ENCODE peak calls at places on chromosomes 6 and 20, in four cellular contexts. C, S, Z and E are unnamed samples.

GRCh38 chr6:36912583-36912982 is 26.8 kb downstream of the C6orf89 start:
- DNase-seq in C (peak; percentile 3), S (no peak), Z (no peak), E (no peak)

GRCh38 chr6:7124631-7125030 is 16.9 kb downstream of the RREB1 start:
- DNase-seq in C (no peak), S (no peak), Z (no peak), E (no peak)

GRCh38 chr6:138485586-138486248 is 13.6 kb downstream of the NHSL1 start:
- DNase-seq in C (no peak), S (no peak), Z (no peak), E (no peak)

GRCh38 chr6:168157272-168158007 is 78.4 kb upstream of the FRMD1 start:
- DNase-seq in C (no peak), S (no peak), Z (no peak), E (peak; percentile 70)

GRCh38 chr6:83867527-83868161 is 8.2 kb downstream of the CYB5R4 start:
- DNase-seq in C (no peak), S (no peak), Z (no peak), E (no peak)

GRCh38 chr6:11096109-11096508 is 2.5 kb downstream of the SMIM13 start:
- DNase-seq in C (no peak), S (no peak), Z (no peak), E (no peak)

GRCh38 chr20:45406260-45407066 is 1.6 kb upstream of the DBNDD2 start:
- DNase-seq in C (no peak), S (peak; percentile 68), Z (peak; percentile 1), E (peak; percentile 78)

GRCh38 chr20:45404438-45404837 is 3.7 kb upstream of the DBNDD2 start:
- DNase-seq in C (no peak), S (no peak), Z (no peak), E (no peak)

GRCh38 chr6:138088307-138088744 is 18.9 kb downstream of the PERP start:
- DNase-seq in C (no peak), S (no peak), Z (no peak), E (no peak)

GRCh38 chr6:32293695-32294094 is 69.8 kb upstream of the NOTCH4 start:
- DNase-seq in C (no peak), S (no peak), Z (no peak), E (no peak)

GRCh38 chr20:22423190-22423832 is 161.1 kb downstream of the FOXA2 start:
- DNase-seq in C (no peak), S (no peak), Z (no peak), E (no peak)

GRCh38 chr6:159074866-159075265 is 30.1 kb upstream of the TAGAP start:
- DNase-seq in C (no peak), S (no peak), Z (no peak), E (no peak)

GRCh38 chr6:155078331-155078745 is 83.2 kb downstream of the TIAM2 start:
- DNase-seq in C (no peak), S (peak; percentile 54), Z (no peak), E (peak; percentile 61)

GRCh38 chr6:24228681-24229255 is 102.8 kb downstream of the NRSN1 start:
- DNase-seq in C (no peak), S (no peak), Z (no peak), E (no peak)
- H3K27ac ChIP-seq in C (no peak overlapping the region), S (no peak overlapping the region), Z (no peak overlapping the region), E (no peak overlapping the region)

GRCh38 chr20:2108498-2108897 is 6.9 kb downstream of the STK35 start:
- DNase-seq in C (no peak), S (no peak), Z (no peak), E (no peak)
- H3K27ac ChIP-seq in C (no peak overlapping the region), S (no peak overlapping the region), Z (no peak overlapping the region), E (no peak overlapping the region)

GRCh38 chr6:158002951-158003853 is 21.5 kb downstream of the SYNJ2 start:
- DNase-seq in C (no peak), S (peak; percentile 58), Z (no peak), E (peak; percentile 74)
- H3K27ac ChIP-seq in C (no peak overlapping the region), S (peak overlapping the region; percentile 18), Z (no peak overlapping the region), E (peak overlapping the region; percentile 97)

GRCh38 chr6:128630213-128630612 is 109.8 kb upstream of the PTPRK start:
- DNase-seq in C (no peak), S (no peak), Z (no peak), E (no peak)
- H3K27ac ChIP-seq in C (no peak overlapping the region), S (no peak overlapping the region), Z (no peak overlapping the region), E (no peak overlapping the region)